ENCODE peak calls at places on chromosomes 2 and 18, in four cellular contexts. O, R, T and Y are unnamed samples.

GRCh38 chr2:241379481-241380480 is 23.7 kb downstream of the FARP2 start:
- DNase-seq in R (no peak), T (no peak), O (no peak), Y (peak)

GRCh38 chr2:46887028-46887885 is 28.3 kb downstream of the MCFD2 start:
- DNase-seq in R (no peak), T (peak), O (no peak), Y (no peak)

GRCh38 chr18:24214144-24214543 is 75.3 kb downstream of the CABYR start:
- DNase-seq in O (no peak), T (no peak), R (no peak), Y (no peak)

GRCh38 chr2:29272311-29272710 is 157.1 kb downstream of the CLIP4 start:
- DNase-seq in R (no peak), O (no peak), T (peak), Y (no peak)

GRCh38 chr2:200253631-200254030 is 52.9 kb upstream of the SPATS2L start:
- DNase-seq in O (no peak), T (no peak), R (no peak), Y (no peak)

GRCh38 chr2:58967736-58968135 is 726.6 kb upstream of the FANCL start:
- DNase-seq in O (no peak), R (peak), T (no peak), Y (no peak)

GRCh38 chr2:230870544-230871360 is 6.0 kb downstream of the ITM2C start:
- DNase-seq in O (no peak), T (no peak), R (peak), Y (no peak)

GRCh38 chr2:10188729-10189305 is 66.3 kb downstream of the RRM2 start:
- DNase-seq in O (no peak), R (no peak), T (no peak), Y (no peak)

GRCh38 chr18:58044370-58045264 is 591 bp downstream of the NEDD4L start:
- DNase-seq in T (peak), R (peak), O (no peak), Y (no peak)

GRCh38 chr2:213246665-213247281 is 37.5 kb upstream of the SPAG16 start:
- DNase-seq in T (no peak), R (peak), O (no peak), Y (no peak)

GRCh38 chr2:47559079-47559684 is 156.2 kb downstream of the MSH2 start:
- DNase-seq in O (no peak), T (peak), R (peak), Y (no peak)

GRCh38 chr2:111697560-111697959 is 186.4 kb downstream of the ANAPC1 start:
- DNase-seq in R (no peak), O (no peak), T (no peak), Y (no peak)

GRCh38 chr18:23365602-23366001 is 87.5 kb upstream of the RIOK3 start:
- DNase-seq in O (no peak), R (no peak), T (no peak), Y (no peak)

GRCh38 chr2:235026137-235026536 is 74.3 kb downstream of the SH3BP4 start:
- DNase-seq in T (no peak), R (peak), O (no peak), Y (peak)

GRCh38 chr2:49294225-49294624 is 139.9 kb upstream of the FSHR start:
- DNase-seq in T (no peak), O (no peak), R (no peak), Y (no peak)

GRCh38 chr2:64007924-64008323 is 11.3 kb downstream of the VPS54 start:
- DNase-seq in T (no peak), R (no peak), O (no peak), Y (no peak)

GRCh38 chr2:82954868-82955267 is 1504.2 kb downstream of the SUCLG1 start:
- DNase-seq in O (no peak), R (no peak), T (no peak), Y (no peak)

GRCh38 chr2:224142397-224143312 is 103.6 kb upstream of the SERPINE2 start:
- DNase-seq in O (no peak), T (no peak), R (no peak), Y (no peak)

GRCh38 chr18:23990474-23991410 is 23.8 kb upstream of the TTC39C start:
- DNase-seq in O (no peak), R (no peak), T (no peak), Y (no peak)

GRCh38 chr18:35106845-35107148 is 65.6 kb downstream of the MAPRE2 start:
- DNase-seq in T (no peak), R (no peak), O (no peak), Y (no peak)

GRCh38 chr2:202847693-202848524 is 23.7 kb downstream of the ICA1L start:
- DNase-seq in R (no peak), T (no peak), O (peak), Y (no peak)

GRCh38 chr2:6652271-6652670 is 213.4 kb downstream of the CMPK2 start:
- DNase-seq in T (no peak), O (no peak), R (no peak), Y (no peak)

GRCh38 chr2:141994066-141994465 is 136.8 kb downstream of the LRP1B start:
- DNase-seq in T (no peak), R (no peak), O (no peak), Y (no peak)

GRCh38 chr2:197804758-197805597 is 585 bp downstream of the PLCL1 start:
- DNase-seq in T (no peak), R (peak), O (no peak), Y (no peak)

GRCh38 chr2:218898109-218898878 is 17.6 kb downstream of the WNT10A start:
- DNase-seq in R (peak), O (no peak), T (no peak), Y (no peak)

GRCh38 chr2:96116424-96116878 is at the start of gene ADRA2B:
- DNase-seq in T (no peak), R (peak), O (no peak), Y (no peak)

GRCh38 chr2:8312861-8313768 is 368.7 kb upstream of the ID2 start:
- DNase-seq in T (peak), R (peak), O (peak), Y (no peak)

GRCh38 chr18:54218299-54218698 is 6.2 kb downstream of the MBD2 start:
- DNase-seq in R (no peak), T (no peak), O (no peak), Y (no peak)

GRCh38 chr18:54217624-54218023 is 6.8 kb downstream of the MBD2 start:
- DNase-seq in O (no peak), R (no peak), T (no peak), Y (no peak)

GRCh38 chr18:54223568-54224241 is 764 bp downstream of the MBD2 start:
- DNase-seq in O (no peak), T (peak), R (peak), Y (peak)

GRCh38 chr18:54222922-54223567 is 1.4 kb downstream of the MBD2 start:
- DNase-seq in R (peak), T (no peak), O (peak), Y (no peak)

GRCh38 chr18:54220406-54220805 is 4.1 kb downstream of the MBD2 start:
- DNase-seq in R (no peak), O (no peak), T (no peak), Y (no peak)
- H3K4me3 ChIP-seq in R (no peak), O (peak), T (no peak), Y (no peak)

GRCh38 chr18:76658627-76659026 is 163.6 kb upstream of the ZNF516 start:
- DNase-seq in R (no peak), O (no peak), T (no peak), Y (no peak)
- TF ChIP-seq CTCF in R (peak), O (peak), T (no peak), Y (peak)

GRCh38 chr2:161136696-161137324 is 23.4 kb upstream of the TANK start:
- DNase-seq in R (no peak), T (no peak), O (peak), Y (no peak)
- H3K4me3 ChIP-seq in R (no peak), T (peak), O (peak), Y (no peak)

DNA sequence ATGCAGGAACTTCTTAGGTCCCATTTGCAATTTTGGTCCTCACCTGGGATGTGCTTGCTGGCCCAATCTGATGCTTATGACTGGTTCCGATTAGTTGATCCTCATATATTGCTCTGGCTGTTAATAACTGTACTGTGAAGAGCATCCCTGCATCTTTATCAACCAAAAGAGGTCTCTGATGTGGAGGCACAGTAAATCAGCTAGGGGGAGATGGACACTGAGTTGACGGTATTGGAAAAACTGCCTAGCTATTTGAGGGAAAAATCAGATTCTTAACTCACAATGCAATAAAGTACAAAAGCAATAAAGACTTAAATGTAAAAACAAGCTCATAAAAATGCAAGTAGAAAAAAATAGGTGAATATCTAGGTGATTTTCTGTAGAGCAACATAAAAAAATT is 188.0 kb upstream of the TCF4 start:
- DNase-seq in O (no peak), R (no peak), T (no peak), Y (no peak)
- TF ChIP-seq CTCF in O (no peak), R (no peak), T (no peak), Y (no peak)

GRCh38 chr2:85665264-85665937 is 2.6 kb downstream of the SFTPB start:
- DNase-seq in T (no peak), O (no peak), R (no peak), Y (no peak)
- H3K4me3 ChIP-seq in T (no peak), O (no peak), R (no peak), Y (no peak)

GRCh38 chr2:14094592-14094991 is 537.9 kb upstream of the LRATD1 start:
- DNase-seq in R (no peak), O (no peak), T (no peak), Y (no peak)
- TF ChIP-seq CTCF in R (no peak), O (no peak), T (no peak), Y (no peak)

GRCh38 chr18:596288-596881 is 403 bp upstream of the CLUL1 start:
- DNase-seq in R (peak), O (no peak), T (no peak), Y (no peak)
- H3K4me3 ChIP-seq in R (peak), O (no peak), T (peak), Y (no peak)